ENCODE peak calls at places on chromosomes 13 and 19, in seven cellular contexts. B, R, T, K, H, I and S are unnamed samples.
A peak's percentile ranks its signal among the peaks of the same experiment; 100 is the strongest.

GRCh38 chr13:43085545-43085944 is 62.2 kb downstream of the DNAJC15 start:
- DNase-seq in B (no peak), R (no peak), T (peak; percentile 2), K (peak; percentile 16), H (no peak), I (no peak), S (no peak)

GRCh38 chr19:16886305-16886880 is 2.4 kb upstream of the F2RL3 start:
- DNase-seq in B (no peak), R (peak; percentile 76), T (peak; percentile 35), K (no peak), H (no peak), I (no peak), S (peak; percentile 33)

GRCh38 chr19:10404888-10405808 is 1.8 kb upstream of the CDC37 start:
- DNase-seq in B (no peak), R (no peak), T (no peak), K (no peak), H (no peak), I (no peak), S (no peak)

GRCh38 chr19:35140207-35140897 is 1.7 kb downstream of the FXYD1 start:
- DNase-seq in B (no peak), R (peak; percentile 35), T (no peak), K (no peak), H (no peak), I (no peak), S (no peak)

GRCh38 chr13:113964251-113964995 is 9.5 kb downstream of the C13orf46 start:
- DNase-seq in B (no peak), R (peak; percentile 10), T (no peak), K (no peak), H (no peak), I (no peak), S (no peak)

GRCh38 chr13:96109125-96109524 is 19.2 kb downstream of the HS6ST3 start:
- DNase-seq in B (no peak), R (no peak), T (no peak), K (no peak), H (no peak), I (no peak), S (no peak)

GRCh38 chr13:113742445-113743120 is 16.4 kb upstream of the TMEM255B start:
- DNase-seq in B (no peak), R (no peak), T (no peak), K (no peak), H (no peak), I (no peak), S (no peak)

GRCh38 chr13:23087884-23088283 is 92.9 kb upstream of the SGCG start:
- DNase-seq in B (no peak), R (no peak), T (peak; percentile 50), K (peak; percentile 35), H (no peak), I (peak; percentile 28), S (no peak)

GRCh38 chr13:103104340-103104739 is 38.1 kb upstream of the SLC10A2 start:
- DNase-seq in B (no peak), R (no peak), T (no peak), K (no peak), H (no peak), I (no peak), S (no peak)

GRCh38 chr13:83881031-83881727 is 1.1 kb downstream of the SLITRK1 start:
- DNase-seq in B (no peak), R (no peak), T (no peak), K (no peak), H (no peak), I (no peak), S (no peak)

GRCh38 chr19:48627211-48627864 is 8.0 kb downstream of the SPHK2 start:
- DNase-seq in B (no peak), R (no peak), T (no peak), K (no peak), H (no peak), I (no peak), S (no peak)

GRCh38 chr19:48627865-48628314 is 8.6 kb downstream of the SPHK2 start:
- DNase-seq in B (no peak), R (no peak), T (no peak), K (no peak), H (no peak), I (no peak), S (no peak)

GRCh38 chr19:48624791-48625723 is 5.8 kb downstream of the SPHK2 start:
- DNase-seq in B (no peak), R (peak; percentile 39), T (no peak), K (no peak), H (no peak), I (no peak), S (no peak)

GRCh38 chr19:48624067-48624594 is 4.8 kb downstream of the SPHK2 start:
- DNase-seq in B (peak; percentile 82), R (peak; percentile 99), T (peak; percentile 99), K (peak; percentile 91), H (peak; percentile 99), I (peak; percentile 98), S (peak; percentile 97)

DNA sequence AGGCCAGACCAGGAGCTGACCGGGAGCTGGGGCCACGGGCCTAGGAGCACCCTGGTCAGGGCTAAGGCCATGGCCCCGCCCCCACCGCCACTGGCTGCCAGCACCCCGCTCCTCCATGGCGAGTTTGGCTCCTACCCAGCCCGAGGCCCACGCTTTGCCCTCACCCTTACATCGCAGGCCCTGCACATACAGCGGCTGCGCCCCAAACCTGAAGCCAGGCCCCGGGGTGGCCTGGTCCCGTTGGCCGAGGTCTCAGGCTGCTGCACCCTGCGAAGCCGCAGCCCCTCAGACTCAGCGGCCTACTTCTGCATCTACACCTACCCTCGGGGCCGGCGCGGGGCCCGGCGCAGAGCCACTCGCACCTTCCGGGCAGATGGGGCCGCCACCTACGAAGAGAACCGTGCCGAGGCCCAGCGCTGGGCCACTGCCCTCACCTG is 6.6 kb downstream of the SPHK2 start:
- DNase-seq in B (no peak), R (peak; percentile 41), T (no peak), K (no peak), H (no peak), I (no peak), S (no peak)
- TF ChIP-seq POLR2A in B (no peak), R (no peak), T (no peak), K (no peak), H (no peak), I (no peak), S (no peak)

DNA sequence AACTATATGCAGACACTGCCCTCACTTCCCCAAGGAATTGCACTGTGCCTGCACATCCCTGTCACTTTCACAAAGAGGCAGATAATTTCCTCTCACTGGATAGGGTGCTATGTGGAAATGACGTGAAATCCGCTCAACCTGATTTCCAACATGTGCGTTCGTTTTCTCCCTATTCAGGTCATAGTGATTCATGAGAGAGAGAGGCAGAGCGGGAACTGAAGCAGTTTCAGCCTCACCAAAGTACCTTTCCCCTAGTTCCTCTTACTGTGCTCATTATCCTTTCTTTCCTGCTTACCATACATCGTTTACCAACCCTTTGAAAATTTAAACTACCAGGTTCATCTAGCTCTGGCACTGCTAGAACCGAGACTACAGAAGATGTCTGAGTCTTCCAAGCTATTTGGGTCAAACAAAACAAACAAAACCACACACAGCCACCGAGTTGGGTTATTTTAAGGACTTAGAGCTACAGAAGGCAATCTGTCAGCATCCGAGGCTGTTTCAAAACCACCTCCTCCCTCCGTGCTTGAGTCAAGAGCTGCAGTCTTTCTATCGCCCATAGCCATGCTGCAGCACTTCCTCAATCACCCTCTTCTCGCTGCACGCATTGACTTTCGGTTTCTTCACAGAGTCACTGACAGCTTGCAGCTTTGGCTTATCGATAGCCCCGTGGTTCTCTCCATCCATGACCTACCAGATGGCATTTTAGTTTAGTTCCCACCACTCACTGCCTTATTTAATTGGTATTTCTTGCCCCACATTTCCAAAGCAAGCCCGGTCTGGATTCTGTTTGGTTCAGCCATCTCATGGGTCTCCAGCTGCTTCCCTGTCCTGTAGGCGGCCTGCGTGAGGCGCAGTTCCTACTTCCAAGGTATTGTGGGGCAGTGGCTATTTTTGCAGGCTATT is 1395.8 kb downstream of the EFNB2 start:
- DNase-seq in B (peak; percentile 41), R (peak; percentile 48), T (no peak), K (peak; percentile 44), H (peak; percentile 27), I (peak; percentile 25), S (no peak)
- TF ChIP-seq POLR2A in B (no peak), R (no peak), T (no peak), K (no peak), H (no peak), I (peak; percentile 60), S (no peak)

GRCh38 chr19:6313398-6313969 is 19.9 kb downstream of the ACER1 start:
- DNase-seq in B (no peak), R (no peak), T (peak; percentile 64), K (no peak), H (no peak), I (no peak), S (no peak)

GRCh38 chr19:6324757-6325156 is 8.7 kb downstream of the ACER1 start:
- DNase-seq in B (no peak), R (no peak), T (no peak), K (no peak), H (no peak), I (no peak), S (no peak)

GRCh38 chr19:6322284-6322683 is 11.1 kb downstream of the ACER1 start:
- DNase-seq in B (no peak), R (no peak), T (no peak), K (no peak), H (no peak), I (no peak), S (no peak)

GRCh38 chr19:6319376-6319775 is 14.0 kb downstream of the ACER1 start:
- DNase-seq in B (no peak), R (no peak), T (no peak), K (no peak), H (no peak), I (no peak), S (no peak)

DNA sequence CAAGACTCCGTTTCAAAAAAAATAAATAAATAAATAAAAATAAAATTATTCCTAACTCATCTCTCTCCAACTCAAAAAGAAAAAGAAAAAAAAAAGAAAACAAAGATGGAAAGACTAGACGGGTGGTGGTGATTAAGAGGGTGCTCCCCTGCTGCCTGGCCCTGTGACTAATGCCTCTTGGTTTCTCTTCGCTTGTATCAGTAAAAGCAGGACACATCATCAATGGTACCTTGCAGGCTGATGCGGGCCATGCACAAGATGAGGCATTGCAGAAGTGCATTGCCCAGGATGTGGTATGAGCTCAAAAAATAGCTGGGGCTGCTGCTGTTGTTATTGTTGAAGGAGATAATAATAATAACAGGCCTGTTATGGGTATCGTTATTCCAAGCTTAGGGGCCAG is 14.6 kb downstream of the ACER1 start:
- DNase-seq in B (peak; percentile 90), R (no peak), T (no peak), K (no peak), H (no peak), I (no peak), S (no peak)
- TF ChIP-seq POLR2A in B (no peak), R (no peak), T (no peak), K (no peak), H (no peak), I (no peak), S (no peak)

GRCh38 chr19:45779231-45780145 is 2.8 kb downstream of the DMPK start:
- DNase-seq in B (no peak), R (peak; percentile 82), T (peak; percentile 96), K (peak; percentile 87), H (peak; percentile 98), I (peak; percentile 96), S (peak; percentile 63)

GRCh38 chr19:45777395-45777961 is 4.8 kb downstream of the DMPK start:
- DNase-seq in B (no peak), R (no peak), T (no peak), K (no peak), H (no peak), I (no peak), S (no peak)

GRCh38 chr19:45780146-45780447 is 2.2 kb downstream of the DMPK start:
- DNase-seq in B (no peak), R (no peak), T (no peak), K (no peak), H (no peak), I (no peak), S (no peak)

GRCh38 chr19:45780448-45781281 is 1.6 kb downstream of the DMPK start:
- DNase-seq in B (no peak), R (no peak), T (peak; percentile 45), K (no peak), H (no peak), I (no peak), S (no peak)

GRCh38 chr19:45778010-45778671 is 4.1 kb downstream of the DMPK start:
- DNase-seq in B (no peak), R (no peak), T (no peak), K (no peak), H (no peak), I (no peak), S (no peak)
- TF ChIP-seq POLR2A in B (no peak), R (no peak), T (no peak), K (no peak), H (no peak), I (no peak), S (no peak)